ENCODE peak calls at places on chromosomes 6 and 20, in nine cellular contexts. B is HuH-7.5; Q is SW 1271; A is HL-60; Y is RPMI8226; I is activated naive CD4-positive, alpha-beta T cell; R is foreskin melanocyte; S is COR-L47; E is Ammon's horn. H is an unnamed sample.

GRCh38 chr6:3211681-3212080 is 15.8 kb downstream of the TUBB2B start:
- DNase-seq in B (no peak), Q (no peak), A (no peak), Y (no peak), I (no peak), R (peak; percentile 81), S (no peak), E (peak; percentile 91), H (no peak)

GRCh38 chr6:158654960-158655485 is 5.2 kb downstream of the SYTL3 start:
- DNase-seq in B (no peak), Q (no peak), A (peak; percentile 81), Y (no peak), I (no peak), R (no peak), S (no peak), E (peak; percentile 55), H (no peak)

GRCh38 chr6:170221753-170222400 is 69.0 kb downstream of the DLL1 start:
- DNase-seq in B (peak; percentile 19), Q (no peak), A (no peak), Y (no peak), I (no peak), R (no peak), S (no peak), E (no peak), H (no peak)

GRCh38 chr6:33787954-33788693 is 806 bp downstream of the LEMD2 start:
- DNase-seq in B (peak; percentile 61), Q (peak; percentile 54), A (peak; percentile 63), Y (peak; percentile 71), I (no peak), R (peak; percentile 87), S (peak; percentile 46), E (peak; percentile 78), H (peak; percentile 36)

GRCh38 chr6:7147051-7147671 is 39.4 kb downstream of the RREB1 start:
- DNase-seq in B (no peak), Q (no peak), A (no peak), Y (no peak), I (no peak), R (no peak), S (no peak), E (no peak), H (no peak)

GRCh38 chr6:36469946-36470345 is 27.1 kb downstream of the KCTD20 start:
- DNase-seq in B (no peak), Q (no peak), A (no peak), Y (no peak), I (no peak), R (no peak), S (no peak), E (no peak), H (no peak)

GRCh38 chr6:90574610-90575009 is 12.3 kb downstream of the MAP3K7 start:
- DNase-seq in B (no peak), Q (no peak), A (no peak), Y (peak; percentile 21), I (no peak), R (no peak), S (no peak), E (peak; percentile 8), H (no peak)

GRCh38 chr6:30640481-30640880 is 6.5 kb upstream of the C6orf136 start:
- DNase-seq in B (no peak), Q (no peak), A (no peak), Y (no peak), I (no peak), R (no peak), S (no peak), E (no peak), H (no peak)

GRCh38 chr6:87393026-87393622 is 14.6 kb upstream of the CFAP206 start:
- DNase-seq in B (peak; percentile 15), Q (no peak), A (peak; percentile 18), Y (peak; percentile 56), I (no peak), R (peak; percentile 59), S (peak; percentile 70), E (peak; percentile 71), H (no peak)

GRCh38 chr6:161222706-161223234 is 51.1 kb downstream of the AGPAT4 start:
- DNase-seq in B (no peak), Q (no peak), A (no peak), Y (no peak), I (no peak), R (no peak), S (no peak), E (no peak), H (no peak)

GRCh38 chr20:15705975-15706374 is 867.3 kb downstream of the KIF16B start:
- DNase-seq in B (no peak), Q (no peak), A (no peak), Y (no peak), I (no peak), R (no peak), S (no peak), E (no peak), H (no peak)

GRCh38 chr6:282177-282866 is 10.0 kb upstream of the DUSP22 start:
- DNase-seq in B (no peak), Q (no peak), A (no peak), Y (no peak), I (no peak), R (no peak), S (no peak), E (no peak), H (no peak)

GRCh38 chr20:44983095-44983674 is 16.9 kb downstream of the STK4 start:
- DNase-seq in B (no peak), Q (no peak), A (no peak), Y (no peak), I (no peak), R (no peak), S (no peak), E (no peak), H (no peak)

GRCh38 chr6:90479603-90479926 is 107.3 kb downstream of the MAP3K7 start:
- DNase-seq in B (no peak), Q (no peak), A (no peak), Y (no peak), I (no peak), R (no peak), S (no peak), E (no peak), H (no peak)

GRCh38 chr6:9482030-9482731 is 932.7 kb downstream of the TFAP2A start:
- DNase-seq in B (no peak), Q (peak; percentile 90), A (no peak), Y (no peak), I (no peak), R (peak; percentile 95), S (no peak), E (peak; percentile 33), H (no peak)

GRCh38 chr6:12137480-12137879 is 125.4 kb downstream of the HIVEP1 start:
- DNase-seq in B (no peak), Q (no peak), A (no peak), Y (peak; percentile 84), I (no peak), R (no peak), S (peak; percentile 17), E (peak; percentile 83), H (no peak)

GRCh38 chr6:166168616-166169548 is 1.2 kb upstream of the TBXT start:
- DNase-seq in B (no peak), Q (no peak), A (no peak), Y (no peak), I (no peak), R (no peak), S (no peak), E (no peak), H (no peak)

GRCh38 chr20:37990571-37991151 is 42.6 kb downstream of the TTI1 start:
- DNase-seq in B (no peak), Q (no peak), A (peak; percentile 60), Y (no peak), I (no peak), R (no peak), S (no peak), E (peak; percentile 40), H (peak; percentile 39)

GRCh38 chr6:160356074-160356754 is 8.0 kb downstream of the SLC22A3 start:
- DNase-seq in B (no peak), Q (no peak), A (no peak), Y (no peak), I (no peak), R (no peak), S (no peak), E (no peak), H (no peak)

GRCh38 chr20:59939879-59940128 is 301 bp downstream of the PPP1R3D start:
- DNase-seq in B (peak; percentile 67), Q (no peak), A (no peak), Y (no peak), I (no peak), R (no peak), S (no peak), E (no peak), H (no peak)

H was measured in esophagus squamous epithelium.